ENCODE peak calls at places on chromosomes 12 and 14, in four cellular contexts. One of them, this sample, is unnamed.

GRCh38 chr12:42588981-42589464 is 523 bp downstream of the PRICKLE1 start:
- DNase-seq in Panc1: no peak
- DNase-seq in GM23338: peak
- DNase-seq in GM12878: no peak
- DNase-seq in this sample: peak

GRCh38 chr14:70909788-70910614 is 2.7 kb downstream of the PCNX1 start:
- DNase-seq in GM23338: no peak
- DNase-seq in Panc1: no peak
- DNase-seq in GM12878: no peak
- DNase-seq in this sample: peak

GRCh38 chr14:29894030-29894429 is 33.6 kb downstream of the PRKD1 start:
- DNase-seq in GM23338: peak
- DNase-seq in Panc1: no peak
- DNase-seq in GM12878: no peak
- DNase-seq in this sample: no peak

GRCh38 chr12:124923906-124924734 is 9.7 kb upstream of the UBC start:
- DNase-seq in GM12878: no peak
- DNase-seq in Panc1: no peak
- DNase-seq in GM23338: peak
- DNase-seq in this sample: no peak

GRCh38 chr14:74569826-74570591 is 42.0 kb downstream of the LTBP2 start:
- DNase-seq in GM12878: no peak
- DNase-seq in Panc1: no peak
- DNase-seq in GM23338: no peak
- DNase-seq in this sample: no peak

GRCh38 chr12:43370299-43370698 is 181.7 kb downstream of the ADAMTS20 start:
- DNase-seq in Panc1: peak
- DNase-seq in GM12878: no peak
- DNase-seq in GM23338: no peak
- DNase-seq in this sample: no peak

GRCh38 chr12:92462527-92462926 is 240.3 kb upstream of the PLEKHG7 start:
- DNase-seq in Panc1: no peak
- DNase-seq in GM23338: no peak
- DNase-seq in GM12878: no peak
- DNase-seq in this sample: no peak

GRCh38 chr12:17528394-17528793 is 561.6 kb downstream of the RERGL start:
- DNase-seq in Panc1: no peak
- DNase-seq in GM23338: peak
- DNase-seq in GM12878: no peak
- DNase-seq in this sample: no peak

GRCh38 chr12:3607821-3608220 is 116.8 kb downstream of the PRMT8 start:
- DNase-seq in GM23338: no peak
- DNase-seq in Panc1: no peak
- DNase-seq in GM12878: no peak
- DNase-seq in this sample: no peak

GRCh38 chr12:84056-84455 is 17.5 kb downstream of the IQSEC3 start:
- DNase-seq in Panc1: no peak
- DNase-seq in GM23338: no peak
- DNase-seq in GM12878: no peak
- DNase-seq in this sample: no peak

DNA sequence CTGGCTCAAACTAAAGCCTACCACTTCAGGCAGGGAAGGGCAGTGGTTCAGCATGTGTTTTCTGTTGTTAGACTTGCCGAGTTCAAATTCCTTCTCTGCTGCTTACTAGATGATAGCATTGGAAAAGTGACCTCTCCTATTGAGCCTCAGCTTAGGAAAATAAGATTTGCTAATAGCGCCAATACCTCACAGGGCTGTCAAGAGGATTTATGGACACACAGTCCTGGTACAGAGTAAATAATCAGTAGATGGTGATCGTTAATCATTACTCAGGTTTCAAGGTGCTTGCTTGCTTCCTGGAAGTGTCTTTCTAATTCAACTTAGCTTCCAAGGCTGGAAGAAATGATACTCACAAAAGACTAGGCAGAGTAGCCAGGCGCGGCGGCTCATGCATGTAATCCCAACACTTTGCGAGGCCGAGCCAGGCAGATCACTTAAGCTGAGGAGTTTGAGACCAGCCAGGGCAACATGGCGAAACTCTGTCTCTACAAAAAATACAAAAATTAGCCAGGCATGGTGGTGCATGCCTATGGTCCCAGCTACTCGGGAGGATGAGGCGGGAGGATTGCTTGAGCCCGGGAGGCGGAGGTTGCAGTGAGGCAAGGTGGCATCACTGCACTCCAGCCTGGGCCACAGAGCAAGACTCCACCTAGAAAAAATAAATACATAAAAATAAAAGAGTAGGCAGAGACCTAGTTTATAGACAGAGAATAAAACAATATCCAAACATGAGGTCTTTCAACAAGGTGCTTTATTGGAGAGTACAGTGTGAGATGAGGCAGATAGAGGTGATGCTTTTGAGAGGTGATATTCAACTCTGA is 6.0 kb downstream of the PLA2G1B start:
- DNase-seq in Panc1: no peak
- DNase-seq in GM23338: no peak
- DNase-seq in GM12878: no peak
- DNase-seq in this sample: no peak
- TF ChIP-seq POLR2AphosphoS5 in Panc1: no peak
- TF ChIP-seq POLR2AphosphoS5 in GM23338: no peak
- TF ChIP-seq POLR2AphosphoS5 in GM12878: no peak
- TF ChIP-seq POLR2AphosphoS5 in this sample: no peak

DNA sequence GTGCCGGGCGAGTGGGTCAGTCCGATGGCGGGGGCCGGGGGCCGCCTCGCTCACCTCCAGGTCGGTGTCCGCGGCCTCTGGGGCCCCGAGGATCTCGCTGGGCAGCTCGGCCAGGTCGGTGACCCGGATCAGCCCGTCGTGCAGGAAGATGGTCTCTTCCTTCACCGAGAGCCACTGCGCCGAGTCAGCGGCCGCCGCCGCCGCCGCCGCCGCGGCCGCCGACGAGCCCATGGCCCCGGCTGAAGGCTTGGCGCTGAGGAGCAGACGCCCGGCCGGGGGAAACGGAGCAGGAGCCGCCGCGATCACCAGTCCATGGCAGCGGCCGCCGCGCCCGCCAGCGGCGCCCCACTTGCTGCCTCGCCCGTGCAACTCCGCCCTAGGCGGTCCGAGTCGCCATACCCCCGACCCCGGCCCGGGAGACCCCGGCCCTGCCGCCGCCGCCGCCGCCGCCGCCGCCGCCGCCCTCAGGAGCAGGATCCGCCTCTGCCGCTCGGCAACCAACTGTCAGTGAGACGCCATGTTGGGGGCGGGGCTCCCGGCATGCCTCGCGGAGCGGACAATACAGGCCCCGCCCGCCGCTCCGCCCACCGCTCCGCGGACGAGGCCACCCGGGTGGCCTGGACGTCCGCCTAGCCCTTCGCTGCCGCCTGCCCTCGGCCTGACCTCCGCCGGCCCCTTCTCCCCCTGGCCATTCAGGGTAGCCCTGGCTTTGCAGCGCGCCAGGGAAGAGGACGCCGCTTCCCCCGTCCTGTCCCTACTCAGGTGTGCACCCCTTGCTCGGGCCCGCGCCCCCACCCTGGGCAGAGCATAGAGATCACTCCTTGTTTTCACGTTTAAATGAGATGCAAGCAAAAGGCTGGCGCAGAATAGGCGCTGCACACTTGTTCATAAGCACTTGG is at the start of gene HECTD4:
- DNase-seq in GM12878: peak
- DNase-seq in GM23338: peak
- DNase-seq in Panc1: no peak
- DNase-seq in this sample: peak
- TF ChIP-seq REST in GM12878: no peak
- TF ChIP-seq REST in GM23338: no peak
- TF ChIP-seq REST in Panc1: no peak
- TF ChIP-seq REST in this sample: peak

GRCh38 chr14:37988472-37988871 is 219.2 kb upstream of the SSTR1 start:
- DNase-seq in GM12878: no peak
- DNase-seq in Panc1: no peak
- DNase-seq in GM23338: no peak
- DNase-seq in this sample: no peak
- TF ChIP-seq CTCF in GM12878: no peak
- TF ChIP-seq CTCF in Panc1: no peak
- TF ChIP-seq CTCF in GM23338: no peak
- TF ChIP-seq CTCF in this sample: no peak

DNA sequence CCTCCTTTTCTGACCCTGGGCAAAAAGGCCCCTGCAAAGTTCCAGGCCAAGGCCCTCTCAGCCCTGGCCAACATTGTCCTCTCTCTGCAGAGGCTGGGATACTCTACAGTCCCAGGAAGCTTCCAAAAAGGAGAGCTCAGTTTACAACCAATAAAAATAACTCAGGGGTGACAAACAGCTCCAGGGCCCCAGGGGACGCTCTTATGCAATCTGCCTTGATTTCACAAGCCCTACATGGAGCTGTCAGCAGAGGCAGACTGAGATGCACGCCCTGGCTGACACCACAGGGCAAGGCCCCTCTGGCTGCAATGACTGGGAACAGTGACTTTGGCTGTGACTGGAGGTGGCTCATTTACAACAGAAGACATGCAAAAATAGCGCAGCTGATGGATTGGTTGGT is 129.0 kb upstream of the MED13L start:
- DNase-seq in GM12878: no peak
- DNase-seq in GM23338: peak
- DNase-seq in Panc1: no peak
- DNase-seq in this sample: peak
- TF ChIP-seq POLR2AphosphoS5 in GM12878: no peak
- TF ChIP-seq POLR2AphosphoS5 in GM23338: no peak
- TF ChIP-seq POLR2AphosphoS5 in Panc1: peak
- TF ChIP-seq POLR2AphosphoS5 in this sample: peak